ENCODE peak calls at places on chromosomes 12 and 14, in four cellular contexts. One of them, this sample, is unnamed. For H3K9me3, the result is how much of the 10 kb centered on the place peaks cover.

GRCh38 chr14:96246535-96246839 is 9.5 kb upstream of the BDKRB1 start:
- DNase-seq in lower lobe of right lung: no peak
- DNase-seq in IMR-90: peak
- DNase-seq in ovary: no peak
- DNase-seq in this sample: no peak

GRCh38 chr12:111942557-111942956 is 70.4 kb downstream of the TMEM116 start:
- DNase-seq in IMR-90: peak
- DNase-seq in ovary: no peak
- DNase-seq in lower lobe of right lung: no peak
- DNase-seq in this sample: no peak

GRCh38 chr12:88579572-88579940 is 715 bp downstream of the KITLG start:
- DNase-seq in ovary: peak
- DNase-seq in IMR-90: no peak
- DNase-seq in lower lobe of right lung: peak
- DNase-seq in this sample: no peak

GRCh38 chr14:32620724-32621123 is 291.6 kb downstream of the AKAP6 start:
- DNase-seq in IMR-90: peak
- DNase-seq in lower lobe of right lung: no peak
- DNase-seq in ovary: no peak
- DNase-seq in this sample: no peak

GRCh38 chr12:108640802-108641445 is 7.2 kb upstream of the SELPLG start:
- DNase-seq in ovary: no peak
- DNase-seq in IMR-90: peak
- DNase-seq in lower lobe of right lung: peak
- DNase-seq in this sample: no peak

GRCh38 chr12:108021949-108022522 is 107.1 kb upstream of the WSCD2 start:
- DNase-seq in lower lobe of right lung: no peak
- DNase-seq in IMR-90: no peak
- DNase-seq in ovary: no peak
- DNase-seq in this sample: no peak

GRCh38 chr14:103136388-103137271 is 13.4 kb downstream of the TNFAIP2 start:
- DNase-seq in lower lobe of right lung: peak
- DNase-seq in IMR-90: peak
- DNase-seq in ovary: peak
- DNase-seq in this sample: no peak

GRCh38 chr14:76446921-76447320 is 71.0 kb downstream of the ESRRB start:
- DNase-seq in IMR-90: no peak
- DNase-seq in ovary: no peak
- DNase-seq in lower lobe of right lung: no peak
- DNase-seq in this sample: no peak

GRCh38 chr12:116155383-116155782 is 122.1 kb downstream of the MED13L start:
- DNase-seq in lower lobe of right lung: no peak
- DNase-seq in ovary: no peak
- DNase-seq in IMR-90: no peak
- DNase-seq in this sample: no peak

GRCh38 chr12:4214912-4215861 is 58.4 kb upstream of the CCND2 start:
- DNase-seq in lower lobe of right lung: peak
- DNase-seq in IMR-90: no peak
- DNase-seq in ovary: peak
- DNase-seq in this sample: no peak

GRCh38 chr14:64891839-64892375 is 12.2 kb upstream of the SPTB start:
- DNase-seq in ovary: no peak
- DNase-seq in IMR-90: peak
- DNase-seq in lower lobe of right lung: no peak
- DNase-seq in this sample: no peak

GRCh38 chr14:100246809-100247428 is 8.0 kb downstream of the YY1 start:
- DNase-seq in IMR-90: peak
- DNase-seq in ovary: no peak
- DNase-seq in lower lobe of right lung: no peak
- DNase-seq in this sample: no peak

GRCh38 chr14:95609398-95609990 is 74.6 kb downstream of the GLRX5 start:
- DNase-seq in IMR-90: peak
- DNase-seq in ovary: peak
- DNase-seq in lower lobe of right lung: no peak
- DNase-seq in this sample: no peak

GRCh38 chr12:18632848-18633247 is 105.0 kb downstream of the PLCZ1 start:
- DNase-seq in ovary: no peak
- DNase-seq in IMR-90: no peak
- DNase-seq in lower lobe of right lung: no peak
- DNase-seq in this sample: no peak

GRCh38 chr12:49228653-49229052 is 36.2 kb upstream of the TUBA1C start:
- DNase-seq in IMR-90: no peak
- DNase-seq in ovary: no peak
- DNase-seq in lower lobe of right lung: no peak
- DNase-seq in this sample: no peak

GRCh38 chr14:68684466-68685418 is 108.1 kb downstream of the ZFP36L1 start:
- DNase-seq in ovary: no peak
- DNase-seq in lower lobe of right lung: no peak
- DNase-seq in IMR-90: no peak
- DNase-seq in this sample: no peak

GRCh38 chr12:19018302-19018980 is 111.1 kb upstream of the PLEKHA5 start:
- DNase-seq in ovary: no peak
- DNase-seq in lower lobe of right lung: no peak
- DNase-seq in IMR-90: peak
- DNase-seq in this sample: no peak

GRCh38 chr14:32593290-32593942 is 264.3 kb downstream of the AKAP6 start:
- DNase-seq in ovary: no peak
- DNase-seq in IMR-90: peak
- DNase-seq in lower lobe of right lung: no peak
- DNase-seq in this sample: no peak

GRCh38 chr12:108821407-108822397 is 35.7 kb downstream of the SSH1 start:
- DNase-seq in lower lobe of right lung: peak
- DNase-seq in IMR-90: peak
- DNase-seq in ovary: no peak
- DNase-seq in this sample: no peak

GRCh38 chr12:104710940-104711725 is 247.0 kb downstream of the SLC41A2 start:
- DNase-seq in IMR-90: peak
- DNase-seq in ovary: no peak
- DNase-seq in lower lobe of right lung: no peak
- DNase-seq in this sample: no peak

GRCh38 chr12:7144414-7145120 is 14.4 kb downstream of the CLSTN3 start:
- DNase-seq in ovary: peak
- DNase-seq in lower lobe of right lung: no peak
- DNase-seq in IMR-90: peak
- DNase-seq in this sample: no peak

GRCh38 chr12:108832730-108833354 is 24.5 kb downstream of the SSH1 start:
- DNase-seq in lower lobe of right lung: peak
- DNase-seq in IMR-90: peak
- DNase-seq in ovary: no peak
- DNase-seq in this sample: no peak

GRCh38 chr14:23362200-23362599 is 2.8 kb downstream of the EFS start:
- DNase-seq in IMR-90: peak
- DNase-seq in ovary: no peak
- DNase-seq in lower lobe of right lung: no peak
- DNase-seq in this sample: no peak

GRCh38 chr14:64786296-64787149 is 82.3 kb downstream of the PLEKHG3 start:
- DNase-seq in ovary: no peak
- DNase-seq in IMR-90: peak
- DNase-seq in lower lobe of right lung: no peak
- DNase-seq in this sample: no peak

GRCh38 chr12:94795520-94795919 is 145.2 kb upstream of the TMCC3 start:
- DNase-seq in lower lobe of right lung: no peak
- DNase-seq in ovary: peak
- DNase-seq in IMR-90: peak
- DNase-seq in this sample: no peak

GRCh38 chr14:94780536-94781404 is 10.9 kb upstream of the GSC start:
- DNase-seq in IMR-90: no peak
- DNase-seq in lower lobe of right lung: no peak
- DNase-seq in ovary: no peak
- DNase-seq in this sample: no peak

GRCh38 chr12:50887191-50887590 is 44.5 kb downstream of the TMPRSS12 start:
- DNase-seq in IMR-90: peak
- DNase-seq in ovary: no peak
- DNase-seq in lower lobe of right lung: no peak
- DNase-seq in this sample: no peak

GRCh38 chr12:18825138-18825537 is 87.2 kb downstream of the CAPZA3 start:
- DNase-seq in lower lobe of right lung: no peak
- DNase-seq in ovary: no peak
- DNase-seq in IMR-90: no peak
- DNase-seq in this sample: no peak

GRCh38 chr12:125861299-125862281 is 796.4 kb downstream of the AACS start:
- DNase-seq in lower lobe of right lung: peak
- DNase-seq in IMR-90: no peak
- DNase-seq in ovary: no peak
- DNase-seq in this sample: no peak

GRCh38 chr12:11108862-11109261 is 16.7 kb upstream of the TAS2R43 start:
- DNase-seq in IMR-90: no peak
- DNase-seq in ovary: no peak
- DNase-seq in lower lobe of right lung: no peak
- DNase-seq in this sample: no peak

GRCh38 chr14:95519699-95520098 is 3.2 kb upstream of the SYNE3 start:
- DNase-seq in ovary: peak
- DNase-seq in lower lobe of right lung: peak
- DNase-seq in IMR-90: peak
- DNase-seq in this sample: peak

GRCh38 chr14:53621433-53621832 is 335.2 kb downstream of the BMP4 start:
- DNase-seq in ovary: no peak
- DNase-seq in lower lobe of right lung: no peak
- DNase-seq in IMR-90: no peak
- DNase-seq in this sample: no peak

GRCh38 chr12:121888083-121888477 is 510 bp upstream of the PSMD9 start:
- DNase-seq in ovary: no peak
- DNase-seq in lower lobe of right lung: no peak
- DNase-seq in IMR-90: no peak
- DNase-seq in this sample: no peak

GRCh38 chr12:57429473-57430116 is 1.2 kb downstream of the R3HDM2 start:
- DNase-seq in IMR-90: peak
- DNase-seq in ovary: peak
- DNase-seq in lower lobe of right lung: no peak
- DNase-seq in this sample: no peak

GRCh38 chr12:108911915-108912314 is 32.0 kb downstream of the DAO start:
- DNase-seq in ovary: no peak
- DNase-seq in IMR-90: no peak
- DNase-seq in lower lobe of right lung: no peak
- DNase-seq in this sample: no peak

GRCh38 chr14:103651585-103651984 is 22.6 kb downstream of the KLC1 start:
- DNase-seq in lower lobe of right lung: no peak
- DNase-seq in ovary: no peak
- DNase-seq in IMR-90: no peak
- DNase-seq in this sample: no peak

GRCh38 chr14:50967104-50967503 is 22.8 kb upstream of the PYGL start:
- DNase-seq in ovary: no peak
- DNase-seq in lower lobe of right lung: no peak
- DNase-seq in IMR-90: peak
- DNase-seq in this sample: no peak

GRCh38 chr12:6067152-6067916 is 57.1 kb downstream of the VWF start:
- DNase-seq in IMR-90: peak
- DNase-seq in lower lobe of right lung: no peak
- DNase-seq in ovary: peak
- DNase-seq in this sample: no peak

GRCh38 chr14:42277840-42278239 is 671.2 kb downstream of the LRFN5 start:
- DNase-seq in IMR-90: no peak
- DNase-seq in lower lobe of right lung: no peak
- DNase-seq in ovary: no peak
- DNase-seq in this sample: no peak
- H3K27ac ChIP-seq in IMR-90: no peak
- H3K27ac ChIP-seq in lower lobe of right lung: no peak
- H3K27ac ChIP-seq in ovary: no peak
- H3K27ac ChIP-seq in this sample: no peak

GRCh38 chr12:92278378-92278828 is 132.8 kb upstream of the BTG1 start:
- DNase-seq in ovary: no peak
- DNase-seq in IMR-90: peak
- DNase-seq in lower lobe of right lung: no peak
- DNase-seq in this sample: no peak

GRCh38 chr12:92277795-92278194 is 132.1 kb upstream of the BTG1 start:
- DNase-seq in ovary: no peak
- DNase-seq in lower lobe of right lung: no peak
- DNase-seq in IMR-90: no peak
- DNase-seq in this sample: no peak

GRCh38 chr12:92272301-92272964 is 126.8 kb upstream of the BTG1 start:
- DNase-seq in ovary: no peak
- DNase-seq in lower lobe of right lung: peak
- DNase-seq in IMR-90: no peak
- DNase-seq in this sample: no peak

GRCh38 chr12:92271341-92271740 is 125.7 kb upstream of the BTG1 start:
- DNase-seq in IMR-90: no peak
- DNase-seq in ovary: no peak
- DNase-seq in lower lobe of right lung: no peak
- DNase-seq in this sample: no peak

GRCh38 chr12:92275443-92276154 is 130.0 kb upstream of the BTG1 start:
- DNase-seq in lower lobe of right lung: no peak
- DNase-seq in IMR-90: no peak
- DNase-seq in ovary: no peak
- DNase-seq in this sample: no peak
- H3K9me3 ChIP-seq in lower lobe of right lung: under half
- H3K9me3 ChIP-seq in IMR-90: under half
- H3K9me3 ChIP-seq in ovary: under half
- H3K9me3 ChIP-seq in this sample: under half

GRCh38 chr14:101709962-101710891 is 51.3 kb upstream of the PPP2R5C start:
- DNase-seq in IMR-90: no peak
- DNase-seq in lower lobe of right lung: no peak
- DNase-seq in ovary: no peak
- DNase-seq in this sample: no peak
- H3K27ac ChIP-seq in IMR-90: no peak
- H3K27ac ChIP-seq in lower lobe of right lung: no peak
- H3K27ac ChIP-seq in ovary: no peak
- H3K27ac ChIP-seq in this sample: no peak

GRCh38 chr12:132953163-132953425 is 3.0 kb downstream of the ZNF605 start:
- DNase-seq in lower lobe of right lung: no peak
- DNase-seq in IMR-90: no peak
- DNase-seq in ovary: no peak
- DNase-seq in this sample: no peak
- H3K9me3 ChIP-seq in lower lobe of right lung: under half
- H3K9me3 ChIP-seq in IMR-90: half or more
- H3K9me3 ChIP-seq in ovary: under half
- H3K9me3 ChIP-seq in this sample: under half

GRCh38 chr12:47722136-47722834 is 3.0 kb downstream of the ENDOU start:
- DNase-seq in lower lobe of right lung: no peak
- DNase-seq in ovary: peak
- DNase-seq in IMR-90: no peak
- DNase-seq in this sample: no peak
- H3K27ac ChIP-seq in lower lobe of right lung: no peak
- H3K27ac ChIP-seq in ovary: peak
- H3K27ac ChIP-seq in IMR-90: no peak
- H3K27ac ChIP-seq in this sample: no peak

DNA sequence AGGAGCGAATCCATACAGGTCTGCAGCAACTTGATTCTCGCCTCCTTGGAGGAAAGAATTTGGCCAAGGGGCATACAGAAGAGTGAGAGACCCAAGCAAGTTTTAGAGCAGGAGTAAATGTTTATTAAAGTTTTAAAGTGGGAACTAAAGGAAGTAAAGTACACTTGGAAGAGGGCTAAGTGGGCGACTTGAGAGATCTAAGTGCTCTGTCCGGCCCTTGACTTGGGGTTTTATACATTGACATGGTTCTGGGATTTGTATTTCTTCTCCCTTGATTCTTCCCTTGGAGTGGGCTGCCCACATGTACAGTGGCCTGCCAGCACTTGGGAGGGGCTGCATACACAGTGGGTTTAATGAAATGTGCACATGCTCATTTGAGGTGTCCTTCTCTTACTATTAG is 421.2 kb downstream of the TMEM121 start:
- DNase-seq in IMR-90: no peak
- DNase-seq in ovary: no peak
- DNase-seq in lower lobe of right lung: no peak
- DNase-seq in this sample: no peak
- H3K9me3 ChIP-seq in IMR-90: under half
- H3K9me3 ChIP-seq in ovary: under half
- H3K9me3 ChIP-seq in lower lobe of right lung: under half
- H3K9me3 ChIP-seq in this sample: under half

GRCh38 chr12:132711169-132711843 is 664 bp downstream of the PGAM5 start:
- DNase-seq in ovary: no peak
- DNase-seq in IMR-90: peak
- DNase-seq in lower lobe of right lung: no peak
- DNase-seq in this sample: no peak
- H3K27ac ChIP-seq in ovary: no peak
- H3K27ac ChIP-seq in IMR-90: peak
- H3K27ac ChIP-seq in lower lobe of right lung: peak
- H3K27ac ChIP-seq in this sample: peak

This sample was measured in effector memory CD4-positive, alpha-beta T cell.